ENCODE peak calls at places on chromosomes 13 and 19, in four cellular contexts. B is K562, P is HCT116, F is Panc1. Q is an unnamed sample.

GRCh38 chr19:2740314-2740656 is 468 bp upstream of the SLC39A3 start:
- DNase-seq in B (no peak), P (no peak), F (no peak), Q (no peak)

GRCh38 chr13:80399340-80400163 is 58.6 kb upstream of the SPRY2 start:
- DNase-seq in F (no peak), P (no peak), B (no peak), Q (no peak)

GRCh38 chr19:18789883-18790565 is 1.1 kb downstream of the COMP start:
- DNase-seq in F (no peak), B (peak; percentile 91), P (no peak), Q (no peak)

GRCh38 chr19:12364391-12365093 is 941 bp downstream of the ZNF442 start:
- DNase-seq in B (peak; percentile 25), P (no peak), F (no peak), Q (no peak)

GRCh38 chr19:10946964-10947657 is 13.7 kb upstream of the SMARCA4 start:
- DNase-seq in P (no peak), F (no peak), B (no peak), Q (no peak)

GRCh38 chr13:51034906-51035305 is 76.2 kb downstream of the C13orf42 start:
- DNase-seq in P (no peak), B (no peak), F (no peak), Q (no peak)

GRCh38 chr13:30135351-30135750 is 172.0 kb downstream of the KATNAL1 start:
- DNase-seq in P (no peak), F (no peak), B (no peak), Q (no peak)

GRCh38 chr13:39040206-39040605 is 1.9 kb downstream of the NHLRC3 start:
- DNase-seq in F (no peak), P (no peak), B (no peak), Q (peak; percentile 45)

GRCh38 chr19:858868-859843 is at the start of gene CFD:
- DNase-seq in F (no peak), B (no peak), P (no peak), Q (no peak)

GRCh38 chr19:18438331-18439024 is 545 bp upstream of the ISYNA1 start:
- DNase-seq in B (peak; percentile 74), F (no peak), P (no peak), Q (peak; percentile 63)

GRCh38 chr19:41597600-41598041 is 21.7 kb downstream of the CEACAM21 start:
- DNase-seq in B (peak; percentile 84), P (peak; percentile 76), F (peak; percentile 38), Q (peak; percentile 39)

GRCh38 chr19:33193864-33194362 is at the start of gene LRP3:
- DNase-seq in F (no peak), P (no peak), B (peak; percentile 57), Q (no peak)

GRCh38 chr13:95239293-95239692 is 62.0 kb downstream of the ABCC4 start:
- DNase-seq in P (no peak), B (no peak), F (no peak), Q (no peak)

GRCh38 chr19:17775245-17775927 is 19.6 kb upstream of the B3GNT3 start:
- DNase-seq in P (no peak), F (no peak), B (peak; percentile 71), Q (peak; percentile 64)

GRCh38 chr19:47257411-47258169 is 1.3 kb downstream of the CCDC9 start:
- DNase-seq in P (no peak), B (no peak), F (no peak), Q (no peak)

GRCh38 chr13:76971215-76971614 is 20.7 kb upstream of the CLN5 start:
- DNase-seq in B (no peak), F (no peak), P (no peak), Q (no peak)

GRCh38 chr13:90926459-90926858 is 421.0 kb upstream of the MIR17HG start:
- DNase-seq in F (no peak), B (no peak), P (no peak), Q (no peak)

GRCh38 chr13:24626449-24626848 is 53.8 kb upstream of the ATP12A start:
- DNase-seq in B (no peak), P (no peak), F (no peak), Q (no peak)

GRCh38 chr19:2902590-2903218 is 2.0 kb downstream of the ZNF57 start:
- DNase-seq in B (no peak), P (no peak), F (no peak), Q (peak; percentile 58)

GRCh38 chr13:62710766-62711165 is 1295.1 kb upstream of the PCDH20 start:
- DNase-seq in B (no peak), P (no peak), F (no peak), Q (no peak)

GRCh38 chr13:21043898-21044297 is 17.5 kb downstream of the LATS2 start:
- DNase-seq in F (no peak), B (no peak), P (no peak), Q (no peak)

GRCh38 chr19:8490873-8491272 is 11.6 kb downstream of the PRAM1 start:
- DNase-seq in F (no peak), P (no peak), B (no peak), Q (no peak)
- TF ChIP-seq TCF7L2 in F (no peak), P (no peak), B (no peak), Q (no peak)

DNA sequence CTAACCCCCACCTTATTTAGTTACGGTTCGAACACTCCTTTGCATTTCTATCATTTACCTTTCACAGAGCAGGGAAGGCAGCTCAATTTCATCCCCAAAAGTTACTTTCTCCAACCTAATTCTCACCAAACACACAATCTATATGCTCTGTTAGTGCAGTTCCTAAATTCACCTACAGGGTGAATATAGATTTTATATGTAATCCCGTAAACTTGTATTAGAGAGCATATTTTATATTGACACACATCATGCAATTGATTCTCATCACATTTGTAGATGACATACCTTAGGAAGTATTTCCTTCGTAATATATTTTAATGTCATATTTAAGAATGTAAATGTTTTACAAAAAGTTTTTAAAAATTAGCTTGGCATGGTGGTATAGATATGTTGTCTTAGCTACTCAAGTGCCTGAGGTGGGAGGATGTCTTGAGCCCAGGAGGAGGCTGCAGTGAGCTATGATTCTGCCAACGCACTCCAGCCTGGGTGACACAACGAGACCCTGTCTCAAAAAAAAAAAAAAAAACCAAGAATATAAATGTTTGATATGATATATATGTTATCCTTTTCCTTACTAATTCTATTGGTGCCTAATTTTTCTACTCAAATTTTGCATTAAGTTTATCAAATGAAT is 57.3 kb upstream of the TNFRSF19 start:
- DNase-seq in B (no peak), P (no peak), F (no peak), Q (no peak)
- TF ChIP-seq TCF7L2 in B (no peak), P (no peak), F (no peak), Q (no peak)

GRCh38 chr13:26660761-26661160 is 99.8 kb downstream of the GPR12 start:
- DNase-seq in P (no peak), F (no peak), B (no peak), Q (no peak)

GRCh38 chr13:26660185-26660584 is 100.4 kb downstream of the GPR12 start:
- DNase-seq in P (no peak), B (no peak), F (no peak), Q (no peak)

GRCh38 chr13:26664942-26665341 is 95.6 kb downstream of the GPR12 start:
- DNase-seq in P (no peak), F (no peak), B (no peak), Q (no peak)

GRCh38 chr13:26664286-26664685 is 96.3 kb downstream of the GPR12 start:
- DNase-seq in B (no peak), P (no peak), F (no peak), Q (no peak)

GRCh38 chr13:26663801-26664200 is 96.8 kb downstream of the GPR12 start:
- DNase-seq in B (no peak), P (no peak), F (no peak), Q (no peak)
- TF ChIP-seq TCF7L2 in B (no peak), P (no peak), F (no peak), Q (no peak)

DNA sequence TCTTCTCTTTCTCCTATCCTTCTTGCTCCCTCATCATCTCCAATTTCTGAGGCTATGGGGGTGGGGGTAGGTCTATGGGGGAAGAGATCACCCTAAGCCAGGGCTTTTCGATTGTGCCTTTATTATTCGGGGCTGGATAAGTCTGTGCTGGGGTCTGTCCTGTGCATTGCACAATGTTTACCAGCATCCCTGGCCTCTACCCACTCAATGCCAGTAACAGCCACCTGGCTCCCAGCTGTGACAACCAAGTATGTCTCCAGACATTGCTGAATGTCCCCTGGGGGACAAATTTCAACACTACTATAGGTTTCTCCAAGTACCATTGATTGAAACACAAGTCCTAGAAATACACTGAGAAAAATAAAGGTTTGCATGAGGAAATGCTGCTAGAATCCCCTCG is 13.2 kb downstream of the CBY2 start:
- DNase-seq in B (no peak), F (no peak), P (no peak), Q (no peak)
- TF ChIP-seq TCF7L2 in B (no peak), F (no peak), P (no peak), Q (no peak)

DNA sequence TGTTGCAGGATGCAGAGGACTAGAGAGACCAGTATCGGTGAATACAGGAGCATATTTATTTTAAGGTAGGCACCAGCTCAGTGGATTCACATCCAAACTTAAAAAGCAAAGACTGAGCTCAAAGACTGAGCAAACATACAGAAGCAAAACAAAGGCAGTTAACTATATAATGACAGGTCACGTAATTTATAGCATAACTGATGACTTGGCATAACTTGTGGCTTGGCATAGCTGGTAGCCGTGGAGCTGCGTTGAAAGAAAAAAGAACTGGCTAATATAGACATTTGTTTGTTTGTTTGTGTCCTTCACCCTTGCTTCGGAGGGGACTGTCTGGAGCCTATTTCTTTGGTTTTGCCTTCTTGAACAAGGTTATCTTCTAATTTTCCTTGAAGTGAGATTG is 33.7 kb downstream of the ZNF493 start:
- DNase-seq in B (no peak), F (no peak), P (no peak), Q (no peak)
- TF ChIP-seq TCF7L2 in B (no peak), F (no peak), P (no peak), Q (no peak)

GRCh38 chr19:4177146-4177545 is 5.2 kb downstream of the SIRT6 start:
- DNase-seq in B (no peak), P (no peak), F (no peak), Q (no peak)
- TF ChIP-seq TCF7L2 in B (no peak), P (no peak), F (no peak), Q (no peak)